ENCODE peak calls at places on chromosome 10, in seven cellular contexts. One of them, this sample, is unnamed.
A peak's percentile ranks its signal among the peaks of the same experiment; 100 is the strongest.

GRCh38 chr10:129339191-129339590 is 127.8 kb upstream of the MGMT start:
- DNase-seq in dermis blood vessel endothelial cell: no peak
- DNase-seq in suprapubic skin: no peak
- DNase-seq in GM23248: no peak
- DNase-seq in psoas muscle: no peak
- DNase-seq in CD8-positive, alpha-beta T cell: no peak
- DNase-seq in dorsolateral prefrontal cortex: no peak
- DNase-seq in this sample: no peak

GRCh38 chr10:47238331-47239095 is 61.5 kb upstream of the GDF10 start:
- DNase-seq in dermis blood vessel endothelial cell: no peak
- DNase-seq in suprapubic skin: no peak
- DNase-seq in GM23248: no peak
- DNase-seq in psoas muscle: no peak
- DNase-seq in CD8-positive, alpha-beta T cell: peak; percentile 47
- DNase-seq in dorsolateral prefrontal cortex: no peak
- DNase-seq in this sample: no peak

GRCh38 chr10:102718220-102718619 is 3.8 kb downstream of the SFXN2 start:
- DNase-seq in dermis blood vessel endothelial cell: no peak
- DNase-seq in suprapubic skin: no peak
- DNase-seq in GM23248: peak; percentile 42
- DNase-seq in psoas muscle: no peak
- DNase-seq in CD8-positive, alpha-beta T cell: no peak
- DNase-seq in dorsolateral prefrontal cortex: no peak
- DNase-seq in this sample: no peak

GRCh38 chr10:7161484-7162283 is 249.2 kb downstream of the SFMBT2 start:
- DNase-seq in dermis blood vessel endothelial cell: no peak
- DNase-seq in suprapubic skin: no peak
- DNase-seq in GM23248: no peak
- DNase-seq in psoas muscle: peak; percentile 55
- DNase-seq in CD8-positive, alpha-beta T cell: no peak
- DNase-seq in dorsolateral prefrontal cortex: no peak
- DNase-seq in this sample: peak; percentile 62

GRCh38 chr10:96826438-96826837 is 5.7 kb upstream of the LCOR start:
- DNase-seq in dermis blood vessel endothelial cell: no peak
- DNase-seq in suprapubic skin: no peak
- DNase-seq in GM23248: no peak
- DNase-seq in psoas muscle: no peak
- DNase-seq in CD8-positive, alpha-beta T cell: no peak
- DNase-seq in dorsolateral prefrontal cortex: no peak
- DNase-seq in this sample: no peak

GRCh38 chr10:83983578-83984255 is 155.6 kb upstream of the GHITM start:
- DNase-seq in dermis blood vessel endothelial cell: peak; percentile 50
- DNase-seq in suprapubic skin: no peak
- DNase-seq in GM23248: no peak
- DNase-seq in psoas muscle: no peak
- DNase-seq in CD8-positive, alpha-beta T cell: no peak
- DNase-seq in dorsolateral prefrontal cortex: no peak
- DNase-seq in this sample: no peak

GRCh38 chr10:11551915-11552602 is 59.4 kb downstream of the USP6NL start:
- DNase-seq in dermis blood vessel endothelial cell: peak; percentile 89
- DNase-seq in suprapubic skin: no peak
- DNase-seq in GM23248: peak; percentile 92
- DNase-seq in psoas muscle: no peak
- DNase-seq in CD8-positive, alpha-beta T cell: no peak
- DNase-seq in dorsolateral prefrontal cortex: no peak
- DNase-seq in this sample: no peak

GRCh38 chr10:13001041-13001886 is at the start of gene CCDC3:
- DNase-seq in dermis blood vessel endothelial cell: no peak
- DNase-seq in suprapubic skin: no peak
- DNase-seq in GM23248: peak; percentile 5
- DNase-seq in psoas muscle: peak; percentile 51
- DNase-seq in CD8-positive, alpha-beta T cell: no peak
- DNase-seq in dorsolateral prefrontal cortex: no peak
- DNase-seq in this sample: peak; percentile 77

GRCh38 chr10:90288403-90288933 is 569.4 kb downstream of the HTR7 start:
- DNase-seq in dermis blood vessel endothelial cell: peak; percentile 57
- DNase-seq in suprapubic skin: no peak
- DNase-seq in GM23248: no peak
- DNase-seq in psoas muscle: no peak
- DNase-seq in CD8-positive, alpha-beta T cell: no peak
- DNase-seq in dorsolateral prefrontal cortex: no peak
- DNase-seq in this sample: no peak

GRCh38 chr10:71260622-71261325 is 48.4 kb downstream of the UNC5B start:
- DNase-seq in dermis blood vessel endothelial cell: peak; percentile 38
- DNase-seq in suprapubic skin: no peak
- DNase-seq in GM23248: peak; percentile 96
- DNase-seq in psoas muscle: no peak
- DNase-seq in CD8-positive, alpha-beta T cell: no peak
- DNase-seq in dorsolateral prefrontal cortex: peak; percentile 78
- DNase-seq in this sample: peak; percentile 84

GRCh38 chr10:13743101-13743693 is 156.4 kb downstream of the PRPF18 start:
- DNase-seq in dermis blood vessel endothelial cell: peak; percentile 14
- DNase-seq in suprapubic skin: no peak
- DNase-seq in GM23248: no peak
- DNase-seq in psoas muscle: no peak
- DNase-seq in CD8-positive, alpha-beta T cell: no peak
- DNase-seq in dorsolateral prefrontal cortex: no peak
- DNase-seq in this sample: no peak

This sample was measured in right cardiac atrium.